ENCODE peak calls at places on chromosomes 4 and X, in eight cellular contexts. One of them, this sample, is unnamed. For H3K27me3, the result is how much of the 10 kb centered on the place peaks cover.

GRCh38 chr4:147496500-147496899 is 15.6 kb downstream of the EDNRA start:
- DNase-seq in spleen: no peak
- DNase-seq in IMR-90: no peak
- DNase-seq in adipocyte: no peak
- DNase-seq in SK-N-SH: no peak
- DNase-seq in dorsolateral prefrontal cortex: no peak
- DNase-seq in CD8-positive, alpha-beta memory T cell: no peak
- DNase-seq in ovary: no peak
- DNase-seq in this sample: no peak

GRCh38 chr4:128825226-128825625 is 15.7 kb downstream of the JADE1 start:
- DNase-seq in adipocyte: no peak
- DNase-seq in spleen: no peak
- DNase-seq in SK-N-SH: no peak
- DNase-seq in ovary: no peak
- DNase-seq in IMR-90: no peak
- DNase-seq in dorsolateral prefrontal cortex: no peak
- DNase-seq in CD8-positive, alpha-beta memory T cell: no peak
- DNase-seq in this sample: peak

GRCh38 chrX:108541286-108541685 is 101.6 kb downstream of the COL4A5 start:
- DNase-seq in IMR-90: no peak
- DNase-seq in adipocyte: no peak
- DNase-seq in spleen: no peak
- DNase-seq in ovary: no peak
- DNase-seq in CD8-positive, alpha-beta memory T cell: no peak
- DNase-seq in dorsolateral prefrontal cortex: no peak
- DNase-seq in SK-N-SH: no peak
- DNase-seq in this sample: no peak

GRCh38 chrX:42746606-42747005 is 31.4 kb downstream of the PPP1R2C start:
- DNase-seq in CD8-positive, alpha-beta memory T cell: no peak
- DNase-seq in IMR-90: peak
- DNase-seq in adipocyte: peak
- DNase-seq in spleen: no peak
- DNase-seq in ovary: no peak
- DNase-seq in dorsolateral prefrontal cortex: no peak
- DNase-seq in SK-N-SH: no peak
- DNase-seq in this sample: peak

GRCh38 chr4:62640296-62640695 is 1440.2 kb downstream of the ADGRL3 start:
- DNase-seq in dorsolateral prefrontal cortex: no peak
- DNase-seq in SK-N-SH: no peak
- DNase-seq in ovary: no peak
- DNase-seq in IMR-90: no peak
- DNase-seq in adipocyte: peak
- DNase-seq in spleen: no peak
- DNase-seq in CD8-positive, alpha-beta memory T cell: no peak
- DNase-seq in this sample: no peak

GRCh38 chr4:55008166-55009056 is 117.0 kb downstream of the KDR start:
- DNase-seq in spleen: no peak
- DNase-seq in SK-N-SH: peak
- DNase-seq in dorsolateral prefrontal cortex: no peak
- DNase-seq in IMR-90: no peak
- DNase-seq in adipocyte: no peak
- DNase-seq in CD8-positive, alpha-beta memory T cell: no peak
- DNase-seq in ovary: peak
- DNase-seq in this sample: no peak

GRCh38 chrX:110563276-110563675 is 204.6 kb downstream of the RTL9 start:
- DNase-seq in IMR-90: no peak
- DNase-seq in dorsolateral prefrontal cortex: no peak
- DNase-seq in adipocyte: no peak
- DNase-seq in SK-N-SH: no peak
- DNase-seq in spleen: no peak
- DNase-seq in ovary: no peak
- DNase-seq in CD8-positive, alpha-beta memory T cell: no peak
- DNase-seq in this sample: no peak

GRCh38 chr4:25842229-25842840 is 20.5 kb downstream of the SEL1L3 start:
- DNase-seq in adipocyte: no peak
- DNase-seq in dorsolateral prefrontal cortex: no peak
- DNase-seq in ovary: no peak
- DNase-seq in spleen: peak
- DNase-seq in SK-N-SH: no peak
- DNase-seq in CD8-positive, alpha-beta memory T cell: peak
- DNase-seq in IMR-90: no peak
- DNase-seq in this sample: no peak

GRCh38 chr4:55385201-55385649 is 10.5 kb upstream of the TMEM165 start:
- DNase-seq in dorsolateral prefrontal cortex: no peak
- DNase-seq in SK-N-SH: no peak
- DNase-seq in CD8-positive, alpha-beta memory T cell: no peak
- DNase-seq in IMR-90: peak
- DNase-seq in spleen: no peak
- DNase-seq in adipocyte: peak
- DNase-seq in ovary: no peak
- DNase-seq in this sample: peak

GRCh38 chrX:25003066-25003849 is 12.5 kb downstream of the ARX start:
- DNase-seq in adipocyte: no peak
- DNase-seq in SK-N-SH: no peak
- DNase-seq in ovary: peak
- DNase-seq in CD8-positive, alpha-beta memory T cell: no peak
- DNase-seq in IMR-90: no peak
- DNase-seq in dorsolateral prefrontal cortex: no peak
- DNase-seq in spleen: no peak
- DNase-seq in this sample: no peak

GRCh38 chr4:6961496-6962210 is 52.0 kb downstream of the TBC1D14 start:
- DNase-seq in SK-N-SH: no peak
- DNase-seq in dorsolateral prefrontal cortex: no peak
- DNase-seq in ovary: no peak
- DNase-seq in CD8-positive, alpha-beta memory T cell: no peak
- DNase-seq in spleen: no peak
- DNase-seq in adipocyte: no peak
- DNase-seq in IMR-90: no peak
- DNase-seq in this sample: no peak

GRCh38 chr4:134780244-134780643 is 578.7 kb upstream of the PABPC4L start:
- DNase-seq in adipocyte: peak
- DNase-seq in IMR-90: no peak
- DNase-seq in CD8-positive, alpha-beta memory T cell: no peak
- DNase-seq in SK-N-SH: no peak
- DNase-seq in spleen: no peak
- DNase-seq in ovary: no peak
- DNase-seq in dorsolateral prefrontal cortex: no peak
- DNase-seq in this sample: no peak

GRCh38 chr4:173539986-173540385 is 10.0 kb upstream of the HAND2 start:
- DNase-seq in spleen: no peak
- DNase-seq in ovary: no peak
- DNase-seq in adipocyte: no peak
- DNase-seq in IMR-90: no peak
- DNase-seq in dorsolateral prefrontal cortex: no peak
- DNase-seq in CD8-positive, alpha-beta memory T cell: no peak
- DNase-seq in SK-N-SH: no peak
- DNase-seq in this sample: no peak

GRCh38 chr4:173538903-173539445 is 8.9 kb upstream of the HAND2 start:
- DNase-seq in IMR-90: no peak
- DNase-seq in ovary: no peak
- DNase-seq in adipocyte: no peak
- DNase-seq in SK-N-SH: no peak
- DNase-seq in dorsolateral prefrontal cortex: no peak
- DNase-seq in CD8-positive, alpha-beta memory T cell: no peak
- DNase-seq in spleen: no peak
- DNase-seq in this sample: no peak

GRCh38 chr4:173545440-173545839 is 15.4 kb upstream of the HAND2 start:
- DNase-seq in dorsolateral prefrontal cortex: no peak
- DNase-seq in ovary: no peak
- DNase-seq in SK-N-SH: no peak
- DNase-seq in CD8-positive, alpha-beta memory T cell: no peak
- DNase-seq in IMR-90: no peak
- DNase-seq in adipocyte: no peak
- DNase-seq in spleen: no peak
- DNase-seq in this sample: no peak

GRCh38 chr4:173546776-173547175 is 16.7 kb upstream of the HAND2 start:
- DNase-seq in IMR-90: no peak
- DNase-seq in SK-N-SH: no peak
- DNase-seq in dorsolateral prefrontal cortex: no peak
- DNase-seq in adipocyte: no peak
- DNase-seq in ovary: no peak
- DNase-seq in CD8-positive, alpha-beta memory T cell: no peak
- DNase-seq in spleen: no peak
- DNase-seq in this sample: no peak

GRCh38 chr4:173543266-173543665 is 13.2 kb upstream of the HAND2 start:
- DNase-seq in dorsolateral prefrontal cortex: no peak
- DNase-seq in SK-N-SH: no peak
- DNase-seq in CD8-positive, alpha-beta memory T cell: no peak
- DNase-seq in IMR-90: no peak
- DNase-seq in spleen: no peak
- DNase-seq in ovary: no peak
- DNase-seq in adipocyte: no peak
- DNase-seq in this sample: no peak
- H3K27me3 ChIP-seq in dorsolateral prefrontal cortex: under half
- H3K27me3 ChIP-seq in SK-N-SH: under half
- H3K27me3 ChIP-seq in CD8-positive, alpha-beta memory T cell: under half
- H3K27me3 ChIP-seq in IMR-90: under half
- H3K27me3 ChIP-seq in spleen: under half
- H3K27me3 ChIP-seq in ovary: under half
- H3K27me3 ChIP-seq in adipocyte: under half
- H3K27me3 ChIP-seq in this sample: under half

GRCh38 chr4:108175966-108176365 is 7.2 kb upstream of the LEF1 start:
- DNase-seq in IMR-90: no peak
- DNase-seq in ovary: no peak
- DNase-seq in adipocyte: no peak
- DNase-seq in SK-N-SH: no peak
- DNase-seq in spleen: no peak
- DNase-seq in CD8-positive, alpha-beta memory T cell: no peak
- DNase-seq in dorsolateral prefrontal cortex: no peak
- DNase-seq in this sample: no peak
- H3K27me3 ChIP-seq in IMR-90: under half
- H3K27me3 ChIP-seq in ovary: under half
- H3K27me3 ChIP-seq in adipocyte: under half
- H3K27me3 ChIP-seq in SK-N-SH: under half
- H3K27me3 ChIP-seq in spleen: under half
- H3K27me3 ChIP-seq in CD8-positive, alpha-beta memory T cell: under half
- H3K27me3 ChIP-seq in dorsolateral prefrontal cortex: under half
- H3K27me3 ChIP-seq in this sample: under half

GRCh38 chr4:13511101-13511500 is 27.0 kb upstream of the RAB28 start:
- DNase-seq in ovary: no peak
- DNase-seq in spleen: no peak
- DNase-seq in IMR-90: no peak
- DNase-seq in SK-N-SH: no peak
- DNase-seq in dorsolateral prefrontal cortex: no peak
- DNase-seq in adipocyte: no peak
- DNase-seq in CD8-positive, alpha-beta memory T cell: no peak
- DNase-seq in this sample: no peak

GRCh38 chr4:13514722-13515121 is 29.6 kb downstream of the NKX3-2 start:
- DNase-seq in CD8-positive, alpha-beta memory T cell: no peak
- DNase-seq in adipocyte: no peak
- DNase-seq in SK-N-SH: no peak
- DNase-seq in dorsolateral prefrontal cortex: no peak
- DNase-seq in ovary: no peak
- DNase-seq in IMR-90: no peak
- DNase-seq in spleen: no peak
- DNase-seq in this sample: no peak

GRCh38 chr4:13515268-13515667 is 29.0 kb downstream of the NKX3-2 start:
- DNase-seq in ovary: no peak
- DNase-seq in spleen: no peak
- DNase-seq in SK-N-SH: no peak
- DNase-seq in dorsolateral prefrontal cortex: no peak
- DNase-seq in CD8-positive, alpha-beta memory T cell: no peak
- DNase-seq in IMR-90: no peak
- DNase-seq in adipocyte: no peak
- DNase-seq in this sample: no peak

GRCh38 chr4:13521047-13521446 is 23.3 kb downstream of the NKX3-2 start:
- DNase-seq in dorsolateral prefrontal cortex: no peak
- DNase-seq in SK-N-SH: peak
- DNase-seq in ovary: no peak
- DNase-seq in IMR-90: no peak
- DNase-seq in adipocyte: no peak
- DNase-seq in spleen: no peak
- DNase-seq in CD8-positive, alpha-beta memory T cell: no peak
- DNase-seq in this sample: no peak

DNA sequence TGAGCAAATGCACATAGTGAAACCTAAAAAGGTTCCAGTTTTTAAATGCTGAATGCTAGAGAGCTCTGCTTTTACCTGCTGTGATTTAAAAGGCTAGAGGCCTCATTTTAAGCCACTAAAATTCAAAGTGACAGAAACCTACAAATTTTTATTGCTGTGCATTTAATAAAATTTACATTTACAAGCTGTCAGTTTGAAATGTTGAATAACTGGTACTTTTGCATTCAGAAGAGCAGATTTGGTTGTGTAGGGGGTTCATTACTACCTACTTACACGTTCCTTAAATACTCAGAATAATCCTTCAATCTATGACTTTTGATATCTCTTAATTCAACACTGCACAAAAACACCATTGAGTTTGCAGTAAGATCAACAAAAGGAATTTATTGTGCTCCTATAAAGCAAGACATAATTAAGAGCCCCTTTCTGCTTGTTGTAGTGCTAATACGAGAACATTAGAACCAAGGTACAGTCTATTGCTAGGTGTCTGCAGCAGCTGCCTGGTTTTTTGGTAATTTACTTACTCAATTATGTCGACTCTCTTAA is 27.9 kb downstream of the NKX3-2 start:
- DNase-seq in CD8-positive, alpha-beta memory T cell: no peak
- DNase-seq in spleen: no peak
- DNase-seq in dorsolateral prefrontal cortex: no peak
- DNase-seq in adipocyte: no peak
- DNase-seq in ovary: no peak
- DNase-seq in SK-N-SH: no peak
- DNase-seq in IMR-90: no peak
- DNase-seq in this sample: no peak
- H3K27me3 ChIP-seq in CD8-positive, alpha-beta memory T cell: under half
- H3K27me3 ChIP-seq in spleen: under half
- H3K27me3 ChIP-seq in dorsolateral prefrontal cortex: under half
- H3K27me3 ChIP-seq in adipocyte: under half
- H3K27me3 ChIP-seq in ovary: under half
- H3K27me3 ChIP-seq in SK-N-SH: under half
- H3K27me3 ChIP-seq in IMR-90: under half
- H3K27me3 ChIP-seq in this sample: under half

GRCh38 chr4:74447636-74448233 is 2.8 kb downstream of the AREG start:
- DNase-seq in spleen: no peak
- DNase-seq in dorsolateral prefrontal cortex: no peak
- DNase-seq in adipocyte: no peak
- DNase-seq in SK-N-SH: no peak
- DNase-seq in IMR-90: no peak
- DNase-seq in CD8-positive, alpha-beta memory T cell: no peak
- DNase-seq in ovary: no peak
- DNase-seq in this sample: no peak

GRCh38 chr4:74450298-74450683 is 5.4 kb downstream of the AREG start:
- DNase-seq in spleen: no peak
- DNase-seq in ovary: no peak
- DNase-seq in SK-N-SH: no peak
- DNase-seq in dorsolateral prefrontal cortex: no peak
- DNase-seq in IMR-90: no peak
- DNase-seq in adipocyte: no peak
- DNase-seq in CD8-positive, alpha-beta memory T cell: no peak
- DNase-seq in this sample: no peak

GRCh38 chr4:74446896-74447295 is 2.0 kb downstream of the AREG start:
- DNase-seq in adipocyte: no peak
- DNase-seq in ovary: no peak
- DNase-seq in IMR-90: no peak
- DNase-seq in spleen: no peak
- DNase-seq in CD8-positive, alpha-beta memory T cell: no peak
- DNase-seq in dorsolateral prefrontal cortex: no peak
- DNase-seq in SK-N-SH: no peak
- DNase-seq in this sample: no peak

GRCh38 chr4:74451214-74451661 is 6.3 kb downstream of the AREG start:
- DNase-seq in dorsolateral prefrontal cortex: no peak
- DNase-seq in spleen: no peak
- DNase-seq in CD8-positive, alpha-beta memory T cell: no peak
- DNase-seq in adipocyte: peak
- DNase-seq in ovary: no peak
- DNase-seq in IMR-90: peak
- DNase-seq in SK-N-SH: no peak
- DNase-seq in this sample: peak

GRCh38 chr4:74449571-74450297 is 4.8 kb downstream of the AREG start:
- DNase-seq in spleen: no peak
- DNase-seq in adipocyte: no peak
- DNase-seq in IMR-90: peak
- DNase-seq in dorsolateral prefrontal cortex: no peak
- DNase-seq in SK-N-SH: no peak
- DNase-seq in ovary: no peak
- DNase-seq in CD8-positive, alpha-beta memory T cell: no peak
- DNase-seq in this sample: peak
- H3K27me3 ChIP-seq in spleen: under half
- H3K27me3 ChIP-seq in adipocyte: under half
- H3K27me3 ChIP-seq in IMR-90: under half
- H3K27me3 ChIP-seq in dorsolateral prefrontal cortex: under half
- H3K27me3 ChIP-seq in SK-N-SH: under half
- H3K27me3 ChIP-seq in ovary: under half
- H3K27me3 ChIP-seq in CD8-positive, alpha-beta memory T cell: under half
- H3K27me3 ChIP-seq in this sample: under half

This sample was measured in brain microvascular endothelial cell.